ENCODE peak calls at places on chromosomes 2 and 18, in five cellular contexts. One of them, this sample, is unnamed.

GRCh38 chr2:150030440-150030839 is 442.9 kb upstream of the MMADHC start:
- DNase-seq in transverse colon: no peak
- DNase-seq in adrenal gland: no peak
- DNase-seq in IMR-90: no peak
- DNase-seq in suprapubic skin: no peak
- DNase-seq in this sample: no peak

GRCh38 chr2:235541838-235542549 is 48.2 kb downstream of the AGAP1 start:
- DNase-seq in transverse colon: peak; percentile 53
- DNase-seq in IMR-90: no peak
- DNase-seq in suprapubic skin: no peak
- DNase-seq in adrenal gland: no peak
- DNase-seq in this sample: no peak

GRCh38 chr2:120436885-120437603 is 91.1 kb downstream of the INHBB start:
- DNase-seq in IMR-90: peak; percentile 13
- DNase-seq in transverse colon: no peak
- DNase-seq in adrenal gland: peak; percentile 41
- DNase-seq in suprapubic skin: no peak
- DNase-seq in this sample: peak; percentile 79

GRCh38 chr2:85705680-85706039 is 11.5 kb downstream of the GNLY start:
- DNase-seq in suprapubic skin: no peak
- DNase-seq in adrenal gland: peak; percentile 76
- DNase-seq in IMR-90: peak; percentile 99
- DNase-seq in transverse colon: peak; percentile 28
- DNase-seq in this sample: no peak

GRCh38 chr2:240933966-240934700 is 28.0 kb downstream of the CROCC2 start:
- DNase-seq in transverse colon: peak; percentile 8
- DNase-seq in suprapubic skin: peak; percentile 76
- DNase-seq in adrenal gland: peak; percentile 42
- DNase-seq in IMR-90: no peak
- DNase-seq in this sample: no peak

GRCh38 chr2:85269959-85270358 is 57.8 kb downstream of the TGOLN2 start:
- DNase-seq in transverse colon: no peak
- DNase-seq in IMR-90: peak; percentile 36
- DNase-seq in suprapubic skin: no peak
- DNase-seq in adrenal gland: no peak
- DNase-seq in this sample: no peak

GRCh38 chr18:58069721-58070292 is 25.8 kb downstream of the NEDD4L start:
- DNase-seq in IMR-90: no peak
- DNase-seq in adrenal gland: no peak
- DNase-seq in suprapubic skin: no peak
- DNase-seq in transverse colon: no peak
- DNase-seq in this sample: no peak

GRCh38 chr2:27878825-27879224 is 11.4 kb downstream of the RBKS start:
- DNase-seq in IMR-90: no peak
- DNase-seq in transverse colon: no peak
- DNase-seq in adrenal gland: no peak
- DNase-seq in suprapubic skin: no peak
- DNase-seq in this sample: no peak

GRCh38 chr2:62196278-62196901 is 475 bp downstream of the B3GNT2 start:
- DNase-seq in suprapubic skin: peak; percentile 86
- DNase-seq in transverse colon: peak; percentile 67
- DNase-seq in adrenal gland: peak; percentile 58
- DNase-seq in IMR-90: no peak
- DNase-seq in this sample: peak; percentile 53

GRCh38 chr2:129923265-129924141 is 56.0 kb upstream of the RAB6C start:
- DNase-seq in suprapubic skin: no peak
- DNase-seq in transverse colon: no peak
- DNase-seq in adrenal gland: peak; percentile 27
- DNase-seq in IMR-90: peak; percentile 37
- DNase-seq in this sample: no peak

GRCh38 chr18:21117385-21118135 is 5.9 kb upstream of the ROCK1 start:
- DNase-seq in suprapubic skin: no peak
- DNase-seq in adrenal gland: peak; percentile 37
- DNase-seq in transverse colon: no peak
- DNase-seq in IMR-90: peak; percentile 92
- DNase-seq in this sample: no peak

GRCh38 chr2:46873632-46874068 is 42.0 kb downstream of the MCFD2 start:
- DNase-seq in adrenal gland: peak; percentile 89
- DNase-seq in IMR-90: peak; percentile 98
- DNase-seq in transverse colon: peak; percentile 73
- DNase-seq in suprapubic skin: no peak
- DNase-seq in this sample: peak; percentile 97

GRCh38 chr2:236242057-236242495 is 22.1 kb downstream of the ASB18 start:
- DNase-seq in suprapubic skin: peak; percentile 65
- DNase-seq in adrenal gland: no peak
- DNase-seq in transverse colon: no peak
- DNase-seq in IMR-90: no peak
- DNase-seq in this sample: no peak

GRCh38 chr2:66851449-66851872 is 416.5 kb downstream of the MEIS1 start:
- DNase-seq in IMR-90: peak; percentile 99
- DNase-seq in suprapubic skin: no peak
- DNase-seq in transverse colon: peak; percentile 20
- DNase-seq in adrenal gland: no peak
- DNase-seq in this sample: no peak

GRCh38 chr2:68357608-68358337 is 7.3 kb upstream of the PLEK start:
- DNase-seq in IMR-90: peak; percentile 58
- DNase-seq in suprapubic skin: no peak
- DNase-seq in transverse colon: peak; percentile 33
- DNase-seq in adrenal gland: peak; percentile 50
- DNase-seq in this sample: peak; percentile 36

GRCh38 chr18:27017901-27018500 is 152.5 kb upstream of the AQP4 start:
- DNase-seq in transverse colon: no peak
- DNase-seq in IMR-90: no peak
- DNase-seq in adrenal gland: no peak
- DNase-seq in suprapubic skin: no peak
- DNase-seq in this sample: no peak

GRCh38 chr2:8358179-8358578 is 323.7 kb upstream of the ID2 start:
- DNase-seq in suprapubic skin: no peak
- DNase-seq in transverse colon: no peak
- DNase-seq in adrenal gland: no peak
- DNase-seq in IMR-90: no peak
- DNase-seq in this sample: no peak

GRCh38 chr2:101873543-101873942 is 118.2 kb upstream of the IL1R2 start:
- DNase-seq in IMR-90: no peak
- DNase-seq in adrenal gland: no peak
- DNase-seq in transverse colon: no peak
- DNase-seq in suprapubic skin: no peak
- DNase-seq in this sample: no peak

GRCh38 chr18:77671456-77672167 is 422.0 kb downstream of the GALR1 start:
- DNase-seq in suprapubic skin: no peak
- DNase-seq in transverse colon: no peak
- DNase-seq in adrenal gland: no peak
- DNase-seq in IMR-90: no peak
- DNase-seq in this sample: no peak

GRCh38 chr2:181474227-181474626 is 17.0 kb downstream of the ITGA4 start:
- DNase-seq in IMR-90: peak; percentile 26
- DNase-seq in adrenal gland: no peak
- DNase-seq in transverse colon: no peak
- DNase-seq in suprapubic skin: no peak
- DNase-seq in this sample: no peak

GRCh38 chr18:55539240-55539639 is 48.8 kb downstream of the TCF4 start:
- DNase-seq in transverse colon: no peak
- DNase-seq in adrenal gland: no peak
- DNase-seq in suprapubic skin: no peak
- DNase-seq in IMR-90: peak; percentile 16
- DNase-seq in this sample: no peak

GRCh38 chr2:217085543-217085942 is 225.7 kb upstream of the TNP1 start:
- DNase-seq in IMR-90: peak; percentile 45
- DNase-seq in adrenal gland: no peak
- DNase-seq in suprapubic skin: no peak
- DNase-seq in transverse colon: no peak
- DNase-seq in this sample: no peak

GRCh38 chr2:61055557-61055956 is 10.1 kb upstream of the SANBR start:
- DNase-seq in suprapubic skin: no peak
- DNase-seq in IMR-90: peak; percentile 64
- DNase-seq in transverse colon: no peak
- DNase-seq in adrenal gland: no peak
- DNase-seq in this sample: no peak

GRCh38 chr18:9941660-9942059 is 27.8 kb downstream of the VAPA start:
- DNase-seq in suprapubic skin: no peak
- DNase-seq in IMR-90: no peak
- DNase-seq in transverse colon: no peak
- DNase-seq in adrenal gland: no peak
- DNase-seq in this sample: no peak

GRCh38 chr18:9944805-9945204 is 31.0 kb downstream of the VAPA start:
- DNase-seq in suprapubic skin: no peak
- DNase-seq in IMR-90: no peak
- DNase-seq in transverse colon: no peak
- DNase-seq in adrenal gland: no peak
- DNase-seq in this sample: no peak

GRCh38 chr18:9941108-9941507 is 27.3 kb downstream of the VAPA start:
- DNase-seq in transverse colon: no peak
- DNase-seq in adrenal gland: no peak
- DNase-seq in suprapubic skin: no peak
- DNase-seq in IMR-90: no peak
- DNase-seq in this sample: no peak

GRCh38 chr18:9946831-9947230 is 33.0 kb downstream of the VAPA start:
- DNase-seq in transverse colon: no peak
- DNase-seq in suprapubic skin: no peak
- DNase-seq in IMR-90: peak; percentile 34
- DNase-seq in adrenal gland: no peak
- DNase-seq in this sample: no peak

DNA sequence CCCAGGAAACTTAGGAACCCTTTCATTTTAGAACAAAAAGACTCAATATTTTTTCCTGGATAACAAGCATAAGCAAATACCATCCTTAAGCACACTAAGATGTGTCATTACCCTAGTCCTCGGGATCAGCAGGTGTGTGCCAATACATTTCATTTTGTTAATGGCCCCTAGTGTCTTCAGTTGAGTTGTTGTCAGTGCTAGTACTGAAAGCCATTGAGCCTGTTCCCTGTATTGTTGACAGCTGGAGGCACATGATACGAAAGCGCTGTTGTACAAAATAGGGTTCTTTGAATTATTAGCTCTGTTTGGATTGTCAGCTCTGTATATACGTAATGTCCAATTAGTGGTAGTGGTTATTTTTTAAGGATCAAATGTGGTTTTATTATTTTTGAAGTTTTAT is 29.5 kb downstream of the VAPA start:
- DNase-seq in suprapubic skin: no peak
- DNase-seq in IMR-90: no peak
- DNase-seq in adrenal gland: no peak
- DNase-seq in transverse colon: no peak
- DNase-seq in this sample: no peak
- TF ChIP-seq POLR2A in suprapubic skin: no peak
- TF ChIP-seq POLR2A in IMR-90: no peak
- TF ChIP-seq POLR2A in adrenal gland: no peak
- TF ChIP-seq POLR2A in transverse colon: no peak
- TF ChIP-seq POLR2A in this sample: no peak

GRCh38 chr2:238207006-238207405 is 3.5 kb upstream of the ILKAP start:
- DNase-seq in transverse colon: no peak
- DNase-seq in IMR-90: no peak
- DNase-seq in adrenal gland: no peak
- DNase-seq in suprapubic skin: no peak
- DNase-seq in this sample: no peak

GRCh38 chr2:238203973-238204683 is 633 bp upstream of the ILKAP start:
- DNase-seq in adrenal gland: no peak
- DNase-seq in IMR-90: no peak
- DNase-seq in transverse colon: no peak
- DNase-seq in suprapubic skin: no peak
- DNase-seq in this sample: no peak

GRCh38 chr2:238202326-238203103 is 980 bp downstream of the ILKAP start:
- DNase-seq in IMR-90: peak; percentile 18
- DNase-seq in suprapubic skin: no peak
- DNase-seq in adrenal gland: no peak
- DNase-seq in transverse colon: no peak
- DNase-seq in this sample: peak; percentile 41

GRCh38 chr2:238203104-238203972 is at the start of gene ILKAP:
- DNase-seq in adrenal gland: peak; percentile 90
- DNase-seq in IMR-90: peak; percentile 71
- DNase-seq in suprapubic skin: peak; percentile 91
- DNase-seq in transverse colon: peak; percentile 91
- DNase-seq in this sample: peak; percentile 98
- TF ChIP-seq POLR2A in adrenal gland: peak; percentile 92
- TF ChIP-seq POLR2A in IMR-90: peak; percentile 78
- TF ChIP-seq POLR2A in suprapubic skin: peak; percentile 69
- TF ChIP-seq POLR2A in transverse colon: peak; percentile 61
- TF ChIP-seq POLR2A in this sample: peak; percentile 68

DNA sequence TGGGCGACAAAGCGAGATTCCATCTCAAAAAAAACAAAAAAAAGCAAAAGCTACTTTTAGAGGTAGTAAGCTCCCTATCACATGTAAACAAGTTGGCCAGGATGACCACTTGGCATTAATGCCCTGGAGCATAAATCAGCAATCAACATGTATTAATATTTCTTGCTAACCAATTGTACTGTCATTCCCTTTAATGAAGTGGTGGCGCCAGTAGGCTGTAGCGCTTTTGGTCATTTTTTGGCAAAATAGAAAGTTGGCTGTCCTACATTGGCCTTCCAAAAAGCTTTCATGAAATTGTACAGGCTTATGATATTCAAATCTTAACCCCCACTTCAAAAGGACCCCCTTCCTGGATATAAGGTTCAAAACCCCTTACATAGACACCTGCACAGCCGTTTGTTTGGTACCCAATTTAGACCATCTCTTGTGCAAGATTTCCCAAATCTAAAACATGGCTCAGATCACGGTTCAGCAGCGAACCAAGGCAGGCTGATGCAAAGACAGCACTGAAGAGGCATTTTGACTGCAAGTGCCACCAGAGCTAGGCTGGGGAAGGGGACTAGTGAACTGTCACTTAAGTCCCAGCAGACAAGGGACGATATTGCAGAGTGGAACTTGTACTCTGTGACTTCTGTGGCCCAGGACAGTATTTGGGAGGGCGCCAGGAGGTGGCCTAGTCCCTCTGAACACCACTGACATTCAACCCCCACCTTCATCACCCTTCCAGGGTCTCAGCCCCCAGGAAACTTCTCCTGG is 31.9 kb downstream of the SMAD7 start:
- DNase-seq in suprapubic skin: no peak
- DNase-seq in IMR-90: no peak
- DNase-seq in transverse colon: no peak
- DNase-seq in adrenal gland: no peak
- DNase-seq in this sample: no peak
- TF ChIP-seq POLR2A in suprapubic skin: no peak
- TF ChIP-seq POLR2A in IMR-90: no peak
- TF ChIP-seq POLR2A in transverse colon: no peak
- TF ChIP-seq POLR2A in adrenal gland: no peak
- TF ChIP-seq POLR2A in this sample: no peak

GRCh38 chr2:144518744-144519596 is 949 bp downstream of the ZEB2 start:
- DNase-seq in adrenal gland: no peak
- DNase-seq in transverse colon: no peak
- DNase-seq in suprapubic skin: no peak
- DNase-seq in IMR-90: no peak
- DNase-seq in this sample: no peak
- TF ChIP-seq POLR2A in adrenal gland: no peak
- TF ChIP-seq POLR2A in transverse colon: peak; percentile 28
- TF ChIP-seq POLR2A in suprapubic skin: no peak
- TF ChIP-seq POLR2A in IMR-90: no peak
- TF ChIP-seq POLR2A in this sample: no peak

This sample was measured in H54.